ENCODE peak calls at places on chromosomes 12 and 14, in eight cellular contexts. C, Z, P, V, R, A, D and Y are unnamed samples.

GRCh38 chr12:93818488-93819047 is 141.4 kb downstream of the CRADD start:
- DNase-seq in V (no peak), R (no peak), Z (no peak), P (no peak), A (no peak), C (no peak), D (no peak), Y (no peak)

GRCh38 chr12:75909714-75910451 is 121.7 kb downstream of the PHLDA1 start:
- DNase-seq in P (no peak), R (peak; percentile 55), C (no peak), V (no peak), D (no peak), A (no peak), Z (no peak), Y (no peak)

GRCh38 chr12:60752589-60752988 is 1156.8 kb downstream of the SLC16A7 start:
- DNase-seq in A (no peak), V (no peak), C (no peak), P (no peak), Z (no peak), D (no peak), R (no peak), Y (no peak)

GRCh38 chr12:124771462-124772361 is 92.0 kb downstream of the SCARB1 start:
- DNase-seq in P (peak; percentile 88), R (peak; percentile 90), D (peak; percentile 83), V (peak; percentile 89), C (peak; percentile 79), Z (peak; percentile 60), A (peak; percentile 68), Y (peak; percentile 93)

GRCh38 chr12:47990351-47991105 is 13.7 kb downstream of the COL2A1 start:
- DNase-seq in P (no peak), R (no peak), Z (peak; percentile 35), C (no peak), A (no peak), V (no peak), D (no peak), Y (no peak)

GRCh38 chr12:71397433-71397954 is 42.1 kb upstream of the LGR5 start:
- DNase-seq in C (peak; percentile 42), R (peak; percentile 8), V (no peak), Z (no peak), P (no peak), D (no peak), A (peak; percentile 6), Y (no peak)

GRCh38 chr14:89368490-89369477 is 48.2 kb downstream of the FOXN3 start:
- DNase-seq in C (peak; percentile 9), V (no peak), A (peak; percentile 24), P (no peak), R (no peak), Z (no peak), D (no peak), Y (no peak)

GRCh38 chr12:80230068-80230467 is 130.7 kb downstream of the OTOGL start:
- DNase-seq in C (no peak), P (no peak), A (no peak), D (no peak), Z (no peak), R (no peak), V (peak; percentile 88), Y (no peak)

GRCh38 chr12:49565119-49565955 is 2.6 kb downstream of the MCRS1 start:
- DNase-seq in D (no peak), A (no peak), C (no peak), P (no peak), V (no peak), R (no peak), Z (no peak), Y (no peak)
- H3K9ac ChIP-seq in D (no peak overlapping the region), A (no peak overlapping the region), C (no peak overlapping the region), P (no peak overlapping the region), V (no peak overlapping the region), R (no peak overlapping the region), Z (no peak overlapping the region), Y (no peak overlapping the region)

DNA sequence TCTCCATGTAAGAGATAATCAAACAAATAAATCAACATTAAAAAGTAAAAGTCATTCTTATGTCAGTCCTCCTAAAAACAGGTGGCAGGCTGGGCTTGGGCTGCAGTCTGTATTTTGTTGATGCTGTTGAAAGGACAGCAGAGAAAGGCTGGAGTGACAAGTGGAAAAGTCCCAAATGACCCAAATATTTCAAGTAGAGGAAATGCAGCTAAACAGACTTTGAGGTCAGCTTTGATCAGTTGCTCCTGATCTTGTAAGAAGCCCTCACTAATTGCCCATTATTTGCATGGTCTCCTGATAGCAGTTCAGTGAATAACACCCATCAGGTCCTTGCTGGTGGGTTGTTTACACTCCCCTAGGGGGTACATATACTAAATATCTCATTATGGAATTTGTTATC is 24.9 kb downstream of the TBX3 start:
- DNase-seq in P (no peak), D (no peak), R (no peak), Z (no peak), C (no peak), A (no peak), V (no peak), Y (no peak)
- H3K4me1 ChIP-seq in P (no peaks in the 10 kb centered on the region), D (no peaks in the 10 kb centered on the region), R (peaks cover 4% of the 10 kb centered on the region), Z (peaks cover 4% of the 10 kb centered on the region), C (peaks cover 4% of the 10 kb centered on the region), A (no peaks in the 10 kb centered on the region), V (peaks cover 20% of the 10 kb centered on the region), Y (no peaks in the 10 kb centered on the region)

GRCh38 chr14:67485501-67486095 is 2.9 kb downstream of the TMEM229B start:
- DNase-seq in R (no peak), A (peak; percentile 47), D (peak; percentile 15), V (no peak), C (no peak), Z (no peak), P (no peak), Y (no peak)

GRCh38 chr14:67490201-67490600 is 1.7 kb upstream of the TMEM229B start:
- DNase-seq in Z (no peak), C (no peak), D (no peak), R (no peak), P (no peak), A (no peak), V (no peak), Y (no peak)

GRCh38 chr14:67486890-67487289 is 1.6 kb downstream of the TMEM229B start:
- DNase-seq in C (no peak), P (no peak), V (no peak), Z (no peak), A (no peak), D (no peak), R (no peak), Y (no peak)

GRCh38 chr14:67487332-67487731 is 1.2 kb downstream of the TMEM229B start:
- DNase-seq in V (no peak), A (no peak), D (no peak), C (no peak), Z (no peak), P (no peak), R (no peak), Y (no peak)

GRCh38 chr14:67487937-67488893 is at the start of gene TMEM229B:
- DNase-seq in A (peak; percentile 17), D (no peak), P (peak; percentile 40), V (no peak), R (no peak), Z (no peak), C (no peak), Y (no peak)
- H3K9ac ChIP-seq in A (peak within 1 kb of the TSS; percentile 36), D (no peak within 1 kb of the TSS), P (peak within 1 kb of the TSS; percentile 51), V (no peak within 1 kb of the TSS), R (no peak within 1 kb of the TSS), Z (no peak within 1 kb of the TSS), C (no peak within 1 kb of the TSS), Y (no peak within 1 kb of the TSS)

GRCh38 chr12:132952371-132953162 is 3.5 kb downstream of the ZNF605 start:
- DNase-seq in P (no peak), C (no peak), V (no peak), R (no peak), D (no peak), Z (no peak), A (no peak), Y (no peak)
- H3K4me1 ChIP-seq in P (peaks cover 3% of the 10 kb centered on the region), C (peaks cover 5% of the 10 kb centered on the region), V (no peaks in the 10 kb centered on the region), R (peaks cover 8% of the 10 kb centered on the region), D (peaks cover 3% of the 10 kb centered on the region), Z (peaks cover 6% of the 10 kb centered on the region), A (peaks cover 4% of the 10 kb centered on the region), Y (no peaks in the 10 kb centered on the region)

GRCh38 chr14:104752338-104752734 is 611 bp upstream of the SIVA1 start:
- DNase-seq in C (no peak), P (no peak), D (no peak), Z (no peak), V (no peak), A (no peak), R (no peak), Y (no peak)

GRCh38 chr14:104752735-104753527 is at the start of gene SIVA1:
- DNase-seq in A (peak; percentile 99), R (peak; percentile 100), C (peak; percentile 100), D (peak; percentile 96), Z (peak; percentile 99), P (peak; percentile 99), V (peak; percentile 100), Y (peak; percentile 99)

GRCh38 chr14:104753528-104754212 is 723 bp downstream of the SIVA1 start:
- DNase-seq in R (peak; percentile 53), V (peak; percentile 50), C (peak; percentile 57), P (peak; percentile 41), Z (no peak), A (peak; percentile 20), D (no peak), Y (no peak)

GRCh38 chr14:104755621-104756020 is 2.7 kb downstream of the SIVA1 start:
- DNase-seq in A (no peak), Z (no peak), R (no peak), P (no peak), C (no peak), V (no peak), D (no peak), Y (no peak)

DNA sequence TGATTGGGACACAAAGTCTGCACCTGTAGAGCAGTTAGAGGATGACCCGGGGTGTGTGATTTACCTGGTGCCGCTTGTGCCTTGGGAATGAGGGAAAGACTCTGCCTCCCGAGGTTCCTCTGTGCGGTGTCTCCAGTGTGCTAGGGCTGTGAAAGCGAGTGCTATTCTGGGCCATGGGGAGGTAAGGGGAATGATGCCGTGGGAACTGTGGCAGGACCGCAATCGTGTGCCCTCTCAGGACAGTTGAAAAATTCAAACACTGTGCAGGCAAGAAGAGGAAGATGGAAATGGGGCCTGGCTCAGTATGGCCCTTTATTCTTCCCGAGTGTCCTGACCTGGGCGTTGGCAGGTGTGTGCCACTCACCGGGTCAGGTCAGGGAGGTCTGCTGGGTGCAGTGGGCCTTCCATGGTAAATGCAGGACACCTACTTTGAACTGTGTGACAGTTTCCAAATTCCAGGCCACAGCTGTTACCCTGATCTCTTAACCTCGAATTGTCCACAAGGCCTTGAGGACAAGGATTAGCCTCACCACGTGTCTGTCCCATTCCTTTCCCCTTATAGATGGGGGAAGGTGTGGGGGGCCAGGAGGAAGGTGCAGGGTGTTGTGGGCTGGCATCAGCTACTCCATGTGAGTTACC is 1.4 kb downstream of the SIVA1 start:
- DNase-seq in P (no peak), D (no peak), V (no peak), A (no peak), C (no peak), Z (no peak), R (no peak), Y (no peak)
- H3K9ac ChIP-seq in P (peak overlapping the region; percentile 92), D (peak overlapping the region; percentile 96), V (peak overlapping the region; percentile 97), A (peak overlapping the region; percentile 97), C (peak overlapping the region; percentile 97), Z (peak overlapping the region; percentile 87), R (peak overlapping the region; percentile 98), Y (peak overlapping the region; percentile 98)

GRCh38 chr12:108693781-108694180 is 37.5 kb downstream of the CORO1C start:
- DNase-seq in A (no peak), P (no peak), D (no peak), R (no peak), Z (no peak), C (no peak), V (no peak), Y (no peak)
- H3K4me1 ChIP-seq in A (peaks cover 25% of the 10 kb centered on the region), P (peaks cover 8% of the 10 kb centered on the region), D (peaks cover 38% of the 10 kb centered on the region), R (peaks cover 61% of the 10 kb centered on the region), Z (peaks cover 37% of the 10 kb centered on the region), C (peaks cover 85% of the 10 kb centered on the region), V (peaks cover 28% of the 10 kb centered on the region), Y (peaks cover 73% of the 10 kb centered on the region)